ENCODE peak calls at places on chromosomes 4 and X, in six cellular contexts. One of them, this sample, is unnamed.

GRCh38 chrX:19879742-19880378 is 7.5 kb downstream of the SH3KBP1 start:
- DNase-seq in chondrocyte: no peak
- DNase-seq in cardiac septum: no peak
- DNase-seq in T-helper 1 cell: no peak
- DNase-seq in CD8-positive, alpha-beta T cell: peak
- DNase-seq in astrocyte of the spinal cord: no peak
- DNase-seq in this sample: no peak

GRCh38 chr4:51943221-51943620 is 76.9 kb downstream of the LRRC66 start:
- DNase-seq in cardiac septum: no peak
- DNase-seq in astrocyte of the spinal cord: no peak
- DNase-seq in CD8-positive, alpha-beta T cell: no peak
- DNase-seq in chondrocyte: no peak
- DNase-seq in T-helper 1 cell: no peak
- DNase-seq in this sample: no peak

GRCh38 chr4:53654300-53654758 is 63.0 kb upstream of the LNX1 start:
- DNase-seq in cardiac septum: no peak
- DNase-seq in astrocyte of the spinal cord: peak
- DNase-seq in CD8-positive, alpha-beta T cell: no peak
- DNase-seq in chondrocyte: no peak
- DNase-seq in T-helper 1 cell: no peak
- DNase-seq in this sample: no peak

GRCh38 chr4:182495986-182496385 is 252.8 kb downstream of the TENM3 start:
- DNase-seq in CD8-positive, alpha-beta T cell: no peak
- DNase-seq in T-helper 1 cell: no peak
- DNase-seq in chondrocyte: no peak
- DNase-seq in astrocyte of the spinal cord: no peak
- DNase-seq in cardiac septum: no peak
- DNase-seq in this sample: no peak

GRCh38 chrX:113741744-113742143 is 842.1 kb upstream of the HTR2C start:
- DNase-seq in CD8-positive, alpha-beta T cell: no peak
- DNase-seq in T-helper 1 cell: no peak
- DNase-seq in cardiac septum: no peak
- DNase-seq in astrocyte of the spinal cord: peak
- DNase-seq in chondrocyte: no peak
- DNase-seq in this sample: no peak

GRCh38 chrX:153726286-153727107 is 1.8 kb downstream of the ABCD1 start:
- DNase-seq in chondrocyte: peak
- DNase-seq in CD8-positive, alpha-beta T cell: peak
- DNase-seq in cardiac septum: no peak
- DNase-seq in T-helper 1 cell: no peak
- DNase-seq in astrocyte of the spinal cord: peak
- DNase-seq in this sample: no peak

GRCh38 chr4:169619518-169619957 is 840 bp upstream of the CLCN3 start:
- DNase-seq in chondrocyte: no peak
- DNase-seq in astrocyte of the spinal cord: peak
- DNase-seq in CD8-positive, alpha-beta T cell: peak
- DNase-seq in cardiac septum: no peak
- DNase-seq in T-helper 1 cell: peak
- DNase-seq in this sample: no peak

GRCh38 chr4:176359590-176359989 is 39.8 kb downstream of the SPCS3 start:
- DNase-seq in chondrocyte: no peak
- DNase-seq in cardiac septum: no peak
- DNase-seq in astrocyte of the spinal cord: peak
- DNase-seq in T-helper 1 cell: no peak
- DNase-seq in CD8-positive, alpha-beta T cell: no peak
- DNase-seq in this sample: peak

GRCh38 chr4:173168396-173169177 is at the start of gene GALNT7:
- DNase-seq in chondrocyte: no peak
- DNase-seq in CD8-positive, alpha-beta T cell: peak
- DNase-seq in cardiac septum: peak
- DNase-seq in astrocyte of the spinal cord: peak
- DNase-seq in T-helper 1 cell: peak
- DNase-seq in this sample: no peak

GRCh38 chrX:13307041-13307440 is 12.8 kb downstream of the ATXN3L start:
- DNase-seq in astrocyte of the spinal cord: no peak
- DNase-seq in CD8-positive, alpha-beta T cell: no peak
- DNase-seq in cardiac septum: no peak
- DNase-seq in chondrocyte: no peak
- DNase-seq in T-helper 1 cell: no peak
- DNase-seq in this sample: no peak

GRCh38 chr4:73259552-73260140 is 1.0 kb upstream of the ANKRD17 start:
- DNase-seq in cardiac septum: no peak
- DNase-seq in astrocyte of the spinal cord: no peak
- DNase-seq in T-helper 1 cell: no peak
- DNase-seq in CD8-positive, alpha-beta T cell: no peak
- DNase-seq in chondrocyte: no peak
- DNase-seq in this sample: peak

GRCh38 chr4:73788411-73788810 is 48.0 kb downstream of the CXCL8 start:
- DNase-seq in cardiac septum: no peak
- DNase-seq in T-helper 1 cell: no peak
- DNase-seq in astrocyte of the spinal cord: no peak
- DNase-seq in chondrocyte: no peak
- DNase-seq in CD8-positive, alpha-beta T cell: no peak
- DNase-seq in this sample: no peak

GRCh38 chrX:46456125-46456922 is 88.9 kb downstream of the ZNF674 start:
- DNase-seq in cardiac septum: no peak
- DNase-seq in T-helper 1 cell: no peak
- DNase-seq in CD8-positive, alpha-beta T cell: no peak
- DNase-seq in chondrocyte: no peak
- DNase-seq in astrocyte of the spinal cord: no peak
- DNase-seq in this sample: no peak

GRCh38 chr4:169815606-169816005 is 57.9 kb upstream of the HPF1 start:
- DNase-seq in T-helper 1 cell: no peak
- DNase-seq in astrocyte of the spinal cord: no peak
- DNase-seq in chondrocyte: no peak
- DNase-seq in cardiac septum: no peak
- DNase-seq in CD8-positive, alpha-beta T cell: no peak
- DNase-seq in this sample: no peak

GRCh38 chrX:18354369-18355329 is at the start of gene SCML2:
- DNase-seq in CD8-positive, alpha-beta T cell: peak
- DNase-seq in T-helper 1 cell: no peak
- DNase-seq in cardiac septum: no peak
- DNase-seq in chondrocyte: no peak
- DNase-seq in astrocyte of the spinal cord: peak
- DNase-seq in this sample: no peak